ENCODE peak calls at places on chromosomes 7 and 10, in seven cellular contexts. G, V, C, D, Y, K and J are unnamed samples.
A peak's percentile ranks its signal among the peaks of the same experiment; 100 is the strongest.

GRCh38 chr10:73838827-73839226 is 27.4 kb upstream of the NDST2 start:
- DNase-seq in V (no peak), Y (no peak), G (no peak), K (no peak), D (no peak), C (no peak), J (no peak)

GRCh38 chr7:2157473-2158279 is 75.1 kb downstream of the MAD1L1 start:
- DNase-seq in V (no peak), D (peak; percentile 93), Y (no peak), K (no peak), G (peak; percentile 68), C (peak; percentile 81), J (peak; percentile 79)

GRCh38 chr10:73868655-73869195 is 5.6 kb downstream of the CAMK2G start:
- DNase-seq in G (no peak), K (peak; percentile 34), C (no peak), V (no peak), D (no peak), Y (no peak), J (no peak)

GRCh38 chr10:63169624-63170023 is 36.5 kb downstream of the NRBF2 start:
- DNase-seq in G (no peak), V (no peak), K (no peak), C (no peak), D (no peak), Y (no peak), J (no peak)

GRCh38 chr10:78025685-78026364 is 3.5 kb downstream of the POLR3A start:
- DNase-seq in K (no peak), C (no peak), D (no peak), G (no peak), V (no peak), Y (no peak), J (no peak)

GRCh38 chr7:18895456-18895855 is 222.0 kb downstream of the TWIST1 start:
- DNase-seq in G (no peak), K (no peak), V (no peak), Y (no peak), D (no peak), C (no peak), J (no peak)

GRCh38 chr10:68756246-68756645 is 35.2 kb downstream of the CCAR1 start:
- DNase-seq in V (no peak), D (no peak), K (no peak), G (no peak), Y (no peak), C (no peak), J (no peak)

GRCh38 chr7:3909128-3909527 is 608.1 kb downstream of the SDK1 start:
- DNase-seq in D (no peak), G (no peak), K (peak; percentile 67), Y (no peak), C (no peak), V (no peak), J (no peak)

GRCh38 chr10:17841055-17841454 is 31.9 kb downstream of the MRC1 start:
- DNase-seq in G (no peak), D (no peak), K (no peak), C (no peak), V (no peak), Y (no peak), J (no peak)

GRCh38 chr7:45670227-45670626 is 96.1 kb downstream of the ADCY1 start:
- DNase-seq in C (no peak), V (peak; percentile 12), K (no peak), Y (no peak), D (no peak), G (no peak), J (no peak)

GRCh38 chr7:22698762-22699161 is 28.2 kb upstream of the IL6 start:
- DNase-seq in V (no peak), K (no peak), D (no peak), G (no peak), C (no peak), Y (no peak), J (no peak)

GRCh38 chr7:2512179-2512644 is 7.4 kb upstream of the LFNG start:
- DNase-seq in Y (no peak), G (no peak), K (peak; percentile 85), D (no peak), C (peak; percentile 39), V (no peak), J (no peak)

GRCh38 chr7:82605247-82605864 is 161.8 kb upstream of the CACNA2D1 start:
- DNase-seq in G (peak; percentile 8), Y (no peak), K (no peak), D (no peak), V (no peak), C (no peak), J (peak; percentile 32)

GRCh38 chr7:784971-785370 is 47.3 kb upstream of the SUN1 start:
- DNase-seq in D (no peak), C (peak; percentile 51), V (no peak), Y (no peak), K (no peak), G (no peak), J (no peak)

GRCh38 chr7:11109659-11110058 is 136.0 kb downstream of the PHF14 start:
- DNase-seq in Y (no peak), K (no peak), C (no peak), V (no peak), D (no peak), G (no peak), J (no peak)

GRCh38 chr7:98133181-98133580 is 26.5 kb downstream of the LMTK2 start:
- DNase-seq in V (no peak), D (no peak), K (no peak), Y (no peak), G (no peak), C (no peak), J (no peak)

GRCh38 chr10:65416094-65416493 is 1509.7 kb upstream of the LRRTM3 start:
- DNase-seq in K (no peak), Y (no peak), V (no peak), C (no peak), D (no peak), G (no peak), J (no peak)

GRCh38 chr7:28474267-28474618 is 61.9 kb downstream of the CREB5 start:
- DNase-seq in D (no peak), G (no peak), V (no peak), Y (no peak), C (no peak), K (no peak), J (no peak)

GRCh38 chr7:27409776-27410175 is 167.2 kb downstream of the EVX1 start:
- DNase-seq in Y (no peak), C (no peak), G (no peak), K (no peak), V (no peak), D (no peak), J (no peak)

GRCh38 chr10:22737587-22737986 is 23.2 kb upstream of the PIP4K2A start:
- DNase-seq in V (no peak), K (no peak), C (no peak), D (peak; percentile 69), Y (no peak), G (no peak), J (no peak)

GRCh38 chr7:141649865-141650499 is 52.0 kb downstream of the DENND11 start:
- DNase-seq in V (peak; percentile 71), D (peak; percentile 81), Y (peak; percentile 61), K (peak; percentile 73), G (peak; percentile 55), C (no peak), J (peak; percentile 76)

GRCh38 chr7:27192546-27193334 is 7.2 kb downstream of the HOXA13 start:
- DNase-seq in K (no peak), Y (no peak), D (peak; percentile 86), G (no peak), C (peak; percentile 85), V (peak; percentile 30), J (no peak)

GRCh38 chr10:132406181-132406580 is 9.2 kb downstream of the PWWP2B start:
- DNase-seq in V (no peak), C (peak; percentile 43), G (no peak), K (no peak), D (no peak), Y (no peak), J (no peak)

GRCh38 chr7:15558747-15559146 is 3.1 kb downstream of the AGMO start:
- DNase-seq in Y (no peak), V (no peak), C (no peak), D (no peak), G (no peak), K (no peak), J (no peak)

GRCh38 chr7:22576941-22577927 is 77.2 kb upstream of the STEAP1B start:
- DNase-seq in G (peak; percentile 56), D (peak; percentile 79), Y (peak; percentile 55), K (no peak), C (no peak), V (no peak), J (peak; percentile 37)

GRCh38 chr10:107969936-107970335 is 805.4 kb upstream of the SORCS1 start:
- DNase-seq in G (no peak), C (no peak), Y (no peak), D (no peak), V (no peak), K (no peak), J (no peak)

GRCh38 chr10:107971411-107971810 is 806.9 kb upstream of the SORCS1 start:
- DNase-seq in C (no peak), Y (no peak), D (no peak), G (no peak), V (no peak), K (no peak), J (no peak)

GRCh38 chr10:107970512-107970911 is 806.0 kb upstream of the SORCS1 start:
- DNase-seq in K (no peak), G (no peak), D (no peak), C (no peak), Y (no peak), V (no peak), J (no peak)

GRCh38 chr10:107966817-107967216 is 802.3 kb upstream of the SORCS1 start:
- DNase-seq in Y (no peak), G (no peak), K (no peak), C (no peak), V (no peak), D (no peak), J (no peak)

DNA sequence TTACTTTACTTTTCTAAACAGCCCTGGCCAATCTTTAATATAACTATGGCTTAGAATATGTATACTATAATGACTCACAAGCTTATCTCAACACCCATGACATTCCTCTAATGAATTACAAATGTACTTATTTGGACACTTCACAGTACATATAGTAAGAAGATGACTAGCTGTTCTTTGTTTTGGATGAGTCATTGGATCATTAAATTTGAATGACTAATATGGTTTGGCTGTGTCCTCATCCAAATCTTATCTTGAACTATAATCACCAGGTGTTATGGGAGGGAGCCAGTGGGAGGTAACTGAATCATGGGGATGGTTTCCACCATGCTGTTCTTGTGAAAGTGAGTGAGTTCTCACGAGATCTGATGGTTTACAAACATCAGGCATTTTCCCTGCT is 807.5 kb upstream of the SORCS1 start:
- DNase-seq in D (no peak), Y (no peak), V (no peak), G (no peak), C (no peak), K (no peak), J (no peak)
- TF ChIP-seq CTCF in D (no peak), Y (no peak), V (no peak), G (no peak), C (no peak), K (no peak), J (no peak)

GRCh38 chr7:158647475-158647792 is 57.2 kb downstream of the NCAPG2 start:
- DNase-seq in K (no peak), Y (no peak), G (no peak), V (no peak), C (no peak), D (no peak), J (no peak)
- TF ChIP-seq CTCF in K (no peak), Y (no peak), G (no peak), V (no peak), C (no peak), D (no peak), J (no peak)

GRCh38 chr10:49661291-49661856 is 18.1 kb upstream of the C10orf53 start:
- DNase-seq in D (no peak), K (no peak), Y (no peak), V (peak; percentile 28), G (no peak), C (no peak), J (no peak)
- TF ChIP-seq CTCF in D (no peak), K (no peak), Y (no peak), V (no peak), G (no peak), C (no peak), J (no peak)

GRCh38 chr7:81499262-81500116 is 270.4 kb downstream of the HGF start:
- DNase-seq in K (no peak), C (no peak), Y (no peak), V (no peak), G (peak; percentile 45), D (no peak), J (peak; percentile 2)
- TF ChIP-seq CTCF in K (peak; percentile 56), C (peak; percentile 45), Y (peak; percentile 43), V (peak; percentile 79), G (peak; percentile 60), D (peak; percentile 61), J (peak; percentile 35)